ENCODE peak calls at places on chromosomes 2 and 18, in seven cellular contexts. U, X, R, O, I, Y and E are unnamed samples.

GRCh38 chr2:197278804-197279763 is 31.5 kb downstream of the ANKRD44 start:
- ATAC-seq in U (no peak), X (no peak), R (no peak), O (peak; percentile 18), I (no peak), Y (no peak), E (no peak)

GRCh38 chr2:228181098-228182019 is at the start of gene SPHKAP:
- ATAC-seq in U (no peak), X (peak; percentile 75), R (peak; percentile 49), O (no peak), I (peak; percentile 31), Y (no peak), E (no peak)

GRCh38 chr2:71948781-71949536 is 198.7 kb downstream of the CYP26B1 start:
- ATAC-seq in U (no peak), X (no peak), R (peak; percentile 39), O (no peak), I (no peak), Y (no peak), E (no peak)

GRCh38 chr18:55458456-55459238 is 129.3 kb downstream of the TCF4 start:
- ATAC-seq in U (no peak), X (no peak), R (no peak), O (no peak), I (no peak), Y (peak; percentile 81), E (no peak)

GRCh38 chr18:499351-500229 is 911 bp downstream of the COLEC12 start:
- ATAC-seq in U (peak; percentile 73), X (peak; percentile 42), R (peak; percentile 61), O (no peak), I (peak; percentile 32), Y (no peak), E (no peak)

GRCh38 chr18:23397907-23398306 is 55.2 kb upstream of the RIOK3 start:
- ATAC-seq in U (no peak), X (no peak), R (no peak), O (no peak), I (no peak), Y (no peak), E (no peak)

GRCh38 chr2:130380096-130380934 is 24.5 kb downstream of the PTPN18 start:
- ATAC-seq in U (no peak), X (no peak), R (peak; percentile 11), O (no peak), I (no peak), Y (peak; percentile 89), E (no peak)

GRCh38 chr2:207617011-207617671 is 8.1 kb downstream of the METTL21A start:
- ATAC-seq in U (peak; percentile 68), X (no peak), R (peak; percentile 66), O (no peak), I (no peak), Y (no peak), E (peak; percentile 75)

GRCh38 chr18:55381277-55381676 is 206.7 kb downstream of the TCF4 start:
- ATAC-seq in U (no peak), X (no peak), R (no peak), O (no peak), I (no peak), Y (no peak), E (no peak)

GRCh38 chr18:76875390-76876330 is 53.3 kb downstream of the ZNF236 start:
- ATAC-seq in U (peak; percentile 92), X (peak; percentile 88), R (no peak), O (peak; percentile 88), I (peak; percentile 86), Y (peak; percentile 94), E (no peak)

GRCh38 chr18:10318686-10318960 is 135.8 kb upstream of the APCDD1 start:
- ATAC-seq in U (no peak), X (peak; percentile 75), R (no peak), O (no peak), I (no peak), Y (no peak), E (peak; percentile 35)

GRCh38 chr2:28429636-28430376 is 37.1 kb downstream of the FOSL2 start:
- ATAC-seq in U (no peak), X (no peak), R (no peak), O (no peak), I (peak; percentile 28), Y (no peak), E (no peak)

GRCh38 chr2:45771251-45771650 is 119.8 kb downstream of the PRKCE start:
- ATAC-seq in U (peak; percentile 40), X (peak; percentile 79), R (peak; percentile 57), O (no peak), I (peak; percentile 57), Y (peak; percentile 67), E (peak; percentile 90)

GRCh38 chr2:148096012-148096411 is 75.1 kb downstream of the MBD5 start:
- ATAC-seq in U (no peak), X (no peak), R (no peak), O (no peak), I (no peak), Y (no peak), E (no peak)

GRCh38 chr2:235493402-235493774 is 455 bp upstream of the AGAP1 start:
- ATAC-seq in U (peak; percentile 41), X (peak; percentile 22), R (no peak), O (no peak), I (peak; percentile 41), Y (peak; percentile 38), E (peak; percentile 69)

GRCh38 chr2:197925204-197925603 is 120.8 kb downstream of the PLCL1 start:
- ATAC-seq in U (no peak), X (no peak), R (no peak), O (no peak), I (no peak), Y (no peak), E (no peak)

GRCh38 chr18:8609711-8610441 is 639 bp downstream of the RAB12 start:
- ATAC-seq in U (peak; percentile 37), X (no peak), R (no peak), O (peak; percentile 8), I (peak; percentile 31), Y (peak; percentile 76), E (peak; percentile 29)

GRCh38 chr18:34401775-34402174 is 177.1 kb upstream of the NOL4 start:
- ATAC-seq in U (no peak), X (no peak), R (no peak), O (no peak), I (no peak), Y (no peak), E (no peak)

GRCh38 chr2:160399880-160400279 is 93.7 kb downstream of the RBMS1 start:
- ATAC-seq in U (no peak), X (peak; percentile 12), R (no peak), O (no peak), I (no peak), Y (no peak), E (no peak)

DNA sequence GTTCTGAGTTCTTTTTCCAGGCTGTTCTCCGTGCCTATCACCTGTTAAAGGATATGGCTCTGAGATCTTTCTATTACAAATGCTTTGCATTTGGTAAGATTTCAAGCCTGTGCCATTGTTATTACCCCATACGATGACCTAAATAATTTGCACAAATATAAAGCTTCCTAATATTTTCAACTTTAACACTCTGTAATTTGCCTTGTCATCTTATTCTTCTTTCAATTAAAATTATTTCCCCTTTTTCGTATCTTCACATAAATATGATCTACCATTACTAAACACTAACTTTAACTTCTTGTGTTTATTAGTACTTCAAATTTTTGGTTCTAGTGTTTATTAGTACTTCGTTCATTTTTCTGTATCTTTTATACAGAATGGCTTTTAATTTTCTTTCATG is 3.2 kb upstream of the MSL3B start:
- ATAC-seq in U (no peak), X (no peak), R (no peak), O (no peak), I (no peak), Y (no peak), E (no peak)
- TF ChIP-seq POLR2AphosphoS5 in U (no peak), X (no peak), R (no peak), O (no peak), I (no peak), Y (no peak), E (no peak)

GRCh38 chr2:176112375-176113302 is 3.9 kb upstream of the HOXD10 start:
- ATAC-seq in U (no peak), X (no peak), R (no peak), O (no peak), I (no peak), Y (no peak), E (no peak)

GRCh38 chr2:176109226-176109954 is 2.3 kb downstream of the HOXD11 start:
- ATAC-seq in U (no peak), X (no peak), R (no peak), O (no peak), I (no peak), Y (no peak), E (no peak)

GRCh38 chr2:176109955-176110345 is 2.9 kb downstream of the HOXD11 start:
- ATAC-seq in U (no peak), X (no peak), R (no peak), O (no peak), I (no peak), Y (no peak), E (no peak)

GRCh38 chr2:176111891-176112374 is 4.6 kb upstream of the HOXD10 start:
- ATAC-seq in U (no peak), X (no peak), R (no peak), O (no peak), I (no peak), Y (no peak), E (no peak)

DNA sequence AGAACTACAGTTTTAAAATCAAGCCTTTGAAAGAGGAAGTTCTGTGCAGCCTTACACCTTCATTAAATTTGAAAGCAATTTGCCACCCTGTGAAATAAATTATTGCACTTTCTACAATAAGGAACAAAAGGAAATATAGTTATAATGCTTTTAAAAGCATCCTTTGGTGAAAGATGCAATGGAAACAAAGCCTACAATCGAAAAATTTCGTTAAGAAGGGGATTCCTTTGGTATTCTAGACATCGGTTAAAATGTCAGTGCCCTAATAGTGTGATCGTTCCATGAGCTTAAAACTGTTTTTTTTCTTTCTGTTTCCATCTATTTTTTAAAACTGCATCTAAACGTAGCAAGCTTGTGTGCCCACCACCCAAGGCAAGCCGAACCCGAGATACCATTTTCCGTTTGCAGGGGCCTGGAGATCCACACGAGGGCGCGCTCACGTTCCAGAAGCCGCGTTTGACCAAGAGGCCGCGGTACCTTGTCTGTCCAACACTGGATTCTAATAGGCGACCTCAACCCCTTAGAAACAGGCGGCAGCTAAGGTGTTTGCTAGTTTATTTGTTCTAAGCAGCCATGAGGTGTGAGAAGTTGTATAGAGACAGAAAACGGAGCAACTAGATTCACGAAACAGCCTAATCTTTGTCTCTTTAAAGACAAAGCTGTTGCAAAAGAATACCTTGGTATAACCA is 4.0 kb downstream of the HOXD11 start:
- ATAC-seq in U (peak; percentile 82), X (peak; percentile 9), R (no peak), O (peak; percentile 79), I (peak; percentile 62), Y (peak; percentile 91), E (no peak)
- TF ChIP-seq POLR2AphosphoS5 in U (no peak), X (no peak), R (no peak), O (no peak), I (no peak), Y (no peak), E (no peak)

GRCh38 chr2:144524190-144524957 is 4.5 kb upstream of the ZEB2 start:
- ATAC-seq in U (no peak), X (peak; percentile 81), R (peak; percentile 49), O (no peak), I (peak; percentile 52), Y (peak; percentile 80), E (peak; percentile 44)
- TF ChIP-seq POLR2AphosphoS5 in U (no peak), X (no peak), R (peak; percentile 4), O (no peak), I (no peak), Y (peak; percentile 43), E (no peak)

DNA sequence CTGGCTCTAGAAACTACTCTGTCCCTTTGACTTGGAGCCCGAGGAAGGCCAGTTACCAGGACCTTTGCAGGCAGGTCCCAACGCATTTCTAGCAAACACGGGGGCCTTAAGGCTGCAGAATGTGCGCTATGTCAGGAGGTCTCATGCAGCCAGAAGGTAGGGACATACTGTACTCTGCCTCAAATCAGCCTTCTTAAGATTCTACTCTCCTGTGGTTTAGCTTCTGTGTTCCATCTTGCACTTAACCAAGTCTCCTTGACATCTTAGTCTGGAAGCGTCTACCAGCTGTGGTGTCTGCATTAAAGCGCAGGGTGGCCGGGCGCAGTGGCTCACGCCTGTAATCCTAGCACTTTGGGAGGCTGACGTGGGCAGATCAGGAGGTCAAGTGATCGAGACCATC is 65.5 kb downstream of the STEAP3 start:
- ATAC-seq in U (no peak), X (no peak), R (no peak), O (no peak), I (no peak), Y (no peak), E (no peak)
- TF ChIP-seq POLR2AphosphoS5 in U (no peak), X (no peak), R (no peak), O (no peak), I (no peak), Y (no peak), E (peak; percentile 94)